ENCODE peak calls at places on chromosomes 7 and 10, in four cellular contexts. One of them, this sample, is unnamed.
A peak's percentile ranks its signal among the peaks of the same experiment; 100 is the strongest.

GRCh38 chr7:55044791-55045190 is 26.0 kb downstream of the EGFR start:
- DNase-seq in neuronal stem cell: no peak
- DNase-seq in fibroblast of lung: peak; percentile 60
- DNase-seq in GM23248: peak; percentile 62
- DNase-seq in this sample: no peak

GRCh38 chr10:18699849-18700554 is 40.8 kb downstream of the ARL5B start:
- DNase-seq in neuronal stem cell: no peak
- DNase-seq in fibroblast of lung: no peak
- DNase-seq in GM23248: no peak
- DNase-seq in this sample: no peak

GRCh38 chr7:41943098-41943577 is 240.2 kb upstream of the INHBA start:
- DNase-seq in fibroblast of lung: peak; percentile 66
- DNase-seq in GM23248: peak; percentile 86
- DNase-seq in neuronal stem cell: peak; percentile 75
- DNase-seq in this sample: peak; percentile 63

GRCh38 chr7:117808273-117808868 is 64.9 kb downstream of the CTTNBP2 start:
- DNase-seq in fibroblast of lung: peak; percentile 87
- DNase-seq in GM23248: no peak
- DNase-seq in neuronal stem cell: peak; percentile 17
- DNase-seq in this sample: no peak

GRCh38 chr10:100518761-100519241 is 860 bp downstream of the SEC31B start:
- DNase-seq in fibroblast of lung: peak; percentile 58
- DNase-seq in GM23248: peak; percentile 79
- DNase-seq in neuronal stem cell: peak; percentile 58
- DNase-seq in this sample: peak; percentile 63

GRCh38 chr7:27181795-27182275 is 3.2 kb downstream of the HOXA11 start:
- DNase-seq in fibroblast of lung: no peak
- DNase-seq in neuronal stem cell: no peak
- DNase-seq in GM23248: peak; percentile 53
- DNase-seq in this sample: no peak

GRCh38 chr10:73789659-73790055 is 4.3 kb downstream of the ZSWIM8 start:
- DNase-seq in GM23248: no peak
- DNase-seq in fibroblast of lung: no peak
- DNase-seq in neuronal stem cell: no peak
- DNase-seq in this sample: no peak

GRCh38 chr7:74604326-74605020 is 53.0 kb upstream of the GTF2I start:
- DNase-seq in GM23248: peak; percentile 69
- DNase-seq in neuronal stem cell: no peak
- DNase-seq in fibroblast of lung: no peak
- DNase-seq in this sample: no peak

GRCh38 chr10:66353422-66353821 is 572.4 kb upstream of the LRRTM3 start:
- DNase-seq in GM23248: no peak
- DNase-seq in fibroblast of lung: no peak
- DNase-seq in neuronal stem cell: no peak
- DNase-seq in this sample: no peak

GRCh38 chr10:35592421-35592820 is 12.7 kb upstream of the GJD4 start:
- DNase-seq in neuronal stem cell: no peak
- DNase-seq in fibroblast of lung: no peak
- DNase-seq in GM23248: no peak
- DNase-seq in this sample: no peak

GRCh38 chr10:35379226-35380137 is 43.2 kb downstream of the CCNY start:
- DNase-seq in GM23248: peak; percentile 68
- DNase-seq in fibroblast of lung: peak; percentile 73
- DNase-seq in neuronal stem cell: no peak
- DNase-seq in this sample: no peak

GRCh38 chr7:18393465-18394118 is 102.0 kb upstream of the HDAC9 start:
- DNase-seq in fibroblast of lung: no peak
- DNase-seq in neuronal stem cell: no peak
- DNase-seq in GM23248: no peak
- DNase-seq in this sample: no peak

GRCh38 chr10:111578076-111578475 is 501.2 kb downstream of the ADRA2A start:
- DNase-seq in neuronal stem cell: no peak
- DNase-seq in fibroblast of lung: no peak
- DNase-seq in GM23248: no peak
- DNase-seq in this sample: no peak

GRCh38 chr10:116470071-116470470 is 42.4 kb downstream of the PNLIPRP3 start:
- DNase-seq in GM23248: no peak
- DNase-seq in fibroblast of lung: peak; percentile 15
- DNase-seq in neuronal stem cell: no peak
- DNase-seq in this sample: peak; percentile 48

GRCh38 chr7:143120696-143121405 is 11.0 kb upstream of the PIP start:
- DNase-seq in neuronal stem cell: no peak
- DNase-seq in GM23248: no peak
- DNase-seq in fibroblast of lung: no peak
- DNase-seq in this sample: no peak

GRCh38 chr10:126013489-126014281 is 117.3 kb downstream of the FANK1 start:
- DNase-seq in fibroblast of lung: peak; percentile 97
- DNase-seq in neuronal stem cell: no peak
- DNase-seq in GM23248: peak; percentile 86
- DNase-seq in this sample: peak; percentile 81

GRCh38 chr10:117217196-117217761 is 20.0 kb downstream of the KCNK18 start:
- DNase-seq in neuronal stem cell: no peak
- DNase-seq in fibroblast of lung: peak; percentile 3
- DNase-seq in GM23248: peak; percentile 47
- DNase-seq in this sample: no peak

GRCh38 chr10:65430979-65431378 is 1494.9 kb upstream of the LRRTM3 start:
- DNase-seq in GM23248: no peak
- DNase-seq in neuronal stem cell: no peak
- DNase-seq in fibroblast of lung: no peak
- DNase-seq in this sample: no peak

GRCh38 chr10:130499541-130499940 is 363.4 kb downstream of the GLRX3 start:
- DNase-seq in fibroblast of lung: no peak
- DNase-seq in GM23248: no peak
- DNase-seq in neuronal stem cell: no peak
- DNase-seq in this sample: no peak

GRCh38 chr7:38929460-38930171 is 20.6 kb upstream of the VPS41 start:
- DNase-seq in GM23248: no peak
- DNase-seq in fibroblast of lung: peak; percentile 60
- DNase-seq in neuronal stem cell: no peak
- DNase-seq in this sample: no peak

GRCh38 chr7:1550005-1550845 is 5.8 kb downstream of the TMEM184A start:
- DNase-seq in GM23248: no peak
- DNase-seq in neuronal stem cell: no peak
- DNase-seq in fibroblast of lung: no peak
- DNase-seq in this sample: no peak

GRCh38 chr7:57375783-57376182 is 74.2 kb upstream of the ZNF716 start:
- DNase-seq in neuronal stem cell: no peak
- DNase-seq in GM23248: no peak
- DNase-seq in fibroblast of lung: no peak
- DNase-seq in this sample: no peak

GRCh38 chr7:157581740-157582139 is 244.9 kb downstream of the DNAJB6 start:
- DNase-seq in neuronal stem cell: no peak
- DNase-seq in GM23248: no peak
- DNase-seq in fibroblast of lung: no peak
- DNase-seq in this sample: no peak

GRCh38 chr10:32348297-32349198 is 1.6 kb upstream of the EPC1 start:
- DNase-seq in fibroblast of lung: no peak
- DNase-seq in GM23248: no peak
- DNase-seq in neuronal stem cell: no peak
- DNase-seq in this sample: no peak

GRCh38 chr10:87845624-87846377 is 17.5 kb downstream of the KLLN start:
- DNase-seq in fibroblast of lung: peak; percentile 94
- DNase-seq in GM23248: peak; percentile 41
- DNase-seq in neuronal stem cell: no peak
- DNase-seq in this sample: peak; percentile 63

GRCh38 chr10:43396061-43396927 is 12.7 kb downstream of the HNRNPF start:
- DNase-seq in fibroblast of lung: peak; percentile 69
- DNase-seq in neuronal stem cell: peak; percentile 68
- DNase-seq in GM23248: peak; percentile 84
- DNase-seq in this sample: peak; percentile 67

GRCh38 chr10:123556049-123556448 is 110.1 kb upstream of the GPR26 start:
- DNase-seq in fibroblast of lung: no peak
- DNase-seq in GM23248: no peak
- DNase-seq in neuronal stem cell: no peak
- DNase-seq in this sample: no peak

GRCh38 chr10:11469575-11470391 is 141.7 kb downstream of the USP6NL start:
- DNase-seq in neuronal stem cell: no peak
- DNase-seq in GM23248: no peak
- DNase-seq in fibroblast of lung: no peak
- DNase-seq in this sample: no peak

GRCh38 chr7:158734861-158735260 is 30.3 kb upstream of the NCAPG2 start:
- DNase-seq in GM23248: peak; percentile 33
- DNase-seq in fibroblast of lung: peak; percentile 79
- DNase-seq in neuronal stem cell: no peak
- DNase-seq in this sample: no peak

GRCh38 chr7:4523873-4524272 is 158.2 kb upstream of the FOXK1 start:
- DNase-seq in GM23248: no peak
- DNase-seq in fibroblast of lung: no peak
- DNase-seq in neuronal stem cell: no peak
- DNase-seq in this sample: no peak

GRCh38 chr7:123070702-123071286 is 75.3 kb upstream of the TAS2R16 start:
- DNase-seq in GM23248: peak; percentile 10
- DNase-seq in neuronal stem cell: no peak
- DNase-seq in fibroblast of lung: peak; percentile 8
- DNase-seq in this sample: no peak

GRCh38 chr7:36784991-36785940 is 61.0 kb upstream of the AOAH start:
- DNase-seq in neuronal stem cell: no peak
- DNase-seq in GM23248: no peak
- DNase-seq in fibroblast of lung: no peak
- DNase-seq in this sample: peak; percentile 72

GRCh38 chr7:98656899-98657298 is 39.8 kb downstream of the NPTX2 start:
- DNase-seq in fibroblast of lung: no peak
- DNase-seq in neuronal stem cell: no peak
- DNase-seq in GM23248: no peak
- DNase-seq in this sample: no peak

DNA sequence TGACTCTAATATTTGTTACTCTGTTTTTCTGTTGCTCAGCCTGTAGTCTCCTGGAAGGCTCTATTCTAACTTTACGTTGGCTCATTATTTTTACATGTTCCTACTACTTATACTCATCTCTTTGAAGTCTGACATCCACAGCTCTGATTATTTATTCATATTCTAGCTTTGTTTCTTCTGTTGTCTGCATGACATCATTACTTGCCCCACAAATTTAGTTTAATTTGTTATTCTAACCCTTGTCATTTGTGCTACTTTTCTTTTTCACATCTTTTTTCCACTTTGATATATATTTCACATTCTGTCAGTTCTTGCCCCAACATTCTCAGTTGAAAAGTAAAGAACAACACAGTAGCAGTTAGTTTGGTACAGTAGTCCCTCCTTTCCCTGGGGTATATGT is 51.1 kb downstream of the KMT2E start:
- DNase-seq in fibroblast of lung: no peak
- DNase-seq in GM23248: no peak
- DNase-seq in neuronal stem cell: no peak
- DNase-seq in this sample: no peak
- H3K36me3 ChIP-seq in fibroblast of lung: peaks cover 9% of the 10 kb centered on the region
- H3K36me3 ChIP-seq in GM23248: peaks cover 73% of the 10 kb centered on the region
- H3K36me3 ChIP-seq in neuronal stem cell: peaks cover 15% of the 10 kb centered on the region
- H3K36me3 ChIP-seq in this sample: peaks cover 29% of the 10 kb centered on the region

GRCh38 chr7:107284911-107285479 is 116.2 kb downstream of the HBP1 start:
- DNase-seq in GM23248: no peak
- DNase-seq in neuronal stem cell: no peak
- DNase-seq in fibroblast of lung: no peak
- DNase-seq in this sample: no peak
- H3K4me2 ChIP-seq in GM23248: no peak overlapping the region
- H3K4me2 ChIP-seq in neuronal stem cell: no peak overlapping the region
- H3K4me2 ChIP-seq in fibroblast of lung: no peak overlapping the region
- H3K4me2 ChIP-seq in this sample: no peak overlapping the region

DNA sequence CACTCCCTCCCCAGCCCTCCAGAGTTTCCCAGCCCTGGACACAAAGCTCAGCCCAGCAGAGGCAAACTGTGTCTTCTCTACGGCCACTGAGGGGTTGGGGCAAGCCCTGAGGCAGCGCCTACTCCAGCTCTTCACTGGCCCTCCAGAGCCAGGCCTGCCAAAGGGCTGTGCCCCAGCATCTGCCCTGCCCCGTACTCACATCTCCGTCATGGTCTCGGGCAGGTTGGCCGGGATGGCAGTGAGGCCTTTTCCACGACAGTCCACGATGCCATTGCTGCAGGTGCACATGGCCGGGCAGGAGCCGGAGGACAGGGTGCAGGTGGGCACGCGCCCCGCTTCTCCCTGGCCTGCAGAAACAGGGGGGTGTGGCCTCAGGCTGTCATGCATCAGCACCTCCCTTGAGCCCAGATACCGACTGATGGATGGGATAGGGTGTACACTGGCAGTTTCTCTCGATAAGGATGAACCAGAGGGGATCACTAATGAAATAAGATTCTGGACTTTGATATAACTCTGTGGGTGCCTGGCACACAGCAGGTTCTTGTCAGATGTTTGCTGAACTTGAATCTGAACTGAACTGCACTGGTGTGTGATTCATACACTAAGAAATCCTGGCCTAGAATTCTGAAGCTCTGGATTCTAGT is 125.2 kb downstream of the SLIT1 start:
- DNase-seq in neuronal stem cell: no peak
- DNase-seq in GM23248: peak; percentile 9
- DNase-seq in fibroblast of lung: no peak
- DNase-seq in this sample: no peak
- H3K9ac ChIP-seq in neuronal stem cell: no peak overlapping the region
- H3K9ac ChIP-seq in GM23248: no peak overlapping the region
- H3K9ac ChIP-seq in fibroblast of lung: no peak overlapping the region
- H3K9ac ChIP-seq in this sample: no peak overlapping the region

GRCh38 chr7:22296916-22297315 is 60.0 kb downstream of the RAPGEF5 start:
- DNase-seq in neuronal stem cell: no peak
- DNase-seq in GM23248: peak; percentile 27
- DNase-seq in fibroblast of lung: no peak
- DNase-seq in this sample: no peak
- H3K36me3 ChIP-seq in neuronal stem cell: no peaks in the 10 kb centered on the region
- H3K36me3 ChIP-seq in GM23248: no peaks in the 10 kb centered on the region
- H3K36me3 ChIP-seq in fibroblast of lung: no peaks in the 10 kb centered on the region
- H3K36me3 ChIP-seq in this sample: no peaks in the 10 kb centered on the region